ENCODE peak calls at places on chromosome 7, in seven cellular contexts. B is neural progenitor cell, G is heart left ventricle, S is HepG2, M is mammary epithelial cell, T is left ventricle myocardium inferior, U is OCI-LY7. K is an unnamed sample.

GRCh38 chr7:157470017-157470322 is 133.2 kb downstream of the DNAJB6 start:
- DNase-seq in B (no peak), M (no peak), G (no peak), S (no peak), T (no peak), U (no peak), K (no peak)

GRCh38 chr7:100676501-100677306 is 3.2 kb downstream of the GNB2 start:
- DNase-seq in U (no peak), S (no peak), G (no peak), M (no peak), B (no peak), T (peak; percentile 21), K (no peak)

GRCh38 chr7:108239501-108240225 is 109.5 kb upstream of the LAMB4 start:
- DNase-seq in M (no peak), B (peak; percentile 69), G (no peak), T (no peak), S (no peak), U (no peak), K (no peak)

GRCh38 chr7:110119883-110120581 is 970.9 kb upstream of the LRRN3 start:
- DNase-seq in B (no peak), M (peak; percentile 55), S (no peak), U (no peak), G (no peak), T (no peak), K (no peak)

GRCh38 chr7:50476953-50477625 is 26.9 kb upstream of the FIGNL1 start:
- DNase-seq in S (no peak), B (no peak), T (no peak), M (no peak), G (no peak), U (no peak), K (no peak)

GRCh38 chr7:17939111-17939669 is 1.1 kb downstream of the SNX13 start:
- DNase-seq in B (no peak), S (peak; percentile 16), U (peak; percentile 28), T (no peak), G (no peak), M (peak; percentile 66), K (peak; percentile 36)

GRCh38 chr7:98754041-98754479 is 115.8 kb downstream of the TMEM130 start:
- DNase-seq in M (no peak), G (no peak), U (peak; percentile 53), B (peak; percentile 70), S (no peak), T (no peak), K (no peak)

GRCh38 chr7:1169409-1170368 is 9.7 kb upstream of the ZFAND2A start:
- DNase-seq in T (peak; percentile 84), M (peak; percentile 57), G (peak; percentile 89), S (peak; percentile 83), U (peak; percentile 66), B (peak; percentile 75), K (peak; percentile 74)

GRCh38 chr7:23471090-23471859 is 984 bp upstream of the IGF2BP3 start:
- DNase-seq in B (peak; percentile 97), T (no peak), S (peak; percentile 83), G (no peak), U (peak; percentile 93), M (peak; percentile 46), K (no peak)

GRCh38 chr7:18117482-18117881 is 89.8 kb upstream of the PRPS1L1 start:
- DNase-seq in S (no peak), T (no peak), B (no peak), M (no peak), G (no peak), U (no peak), K (no peak)

GRCh38 chr7:91043924-91044660 is 220.1 kb upstream of the FZD1 start:
- DNase-seq in T (no peak), M (no peak), U (no peak), S (no peak), B (no peak), G (no peak), K (no peak)

GRCh38 chr7:114864278-114864677 is 57.6 kb upstream of the MDFIC start:
- DNase-seq in U (no peak), M (no peak), B (no peak), G (no peak), S (no peak), T (no peak), K (no peak)

GRCh38 chr7:134126126-134126525 is 1.0 kb upstream of the LRGUK start:
- DNase-seq in U (no peak), G (no peak), M (no peak), T (no peak), S (no peak), B (no peak), K (no peak)

GRCh38 chr7:41999736-42000283 is 237.2 kb downstream of the GLI3 start:
- DNase-seq in T (no peak), S (no peak), M (no peak), U (peak; percentile 24), B (no peak), G (no peak), K (no peak)

GRCh38 chr7:8184241-8184640 is 77.7 kb downstream of the ICA1 start:
- DNase-seq in G (no peak), T (no peak), U (no peak), B (no peak), M (no peak), S (no peak), K (no peak)

GRCh38 chr7:20238268-20238753 is 21.1 kb upstream of the MACC1 start:
- DNase-seq in B (no peak), U (no peak), M (no peak), T (no peak), G (no peak), S (no peak), K (no peak)
- H3K27ac ChIP-seq in B (no peak overlapping the region), U (no peak overlapping the region), M (peak overlapping the region; percentile 2), T (no peak overlapping the region), G (no peak overlapping the region), S (no peak overlapping the region), K (peak overlapping the region; percentile 32)

DNA sequence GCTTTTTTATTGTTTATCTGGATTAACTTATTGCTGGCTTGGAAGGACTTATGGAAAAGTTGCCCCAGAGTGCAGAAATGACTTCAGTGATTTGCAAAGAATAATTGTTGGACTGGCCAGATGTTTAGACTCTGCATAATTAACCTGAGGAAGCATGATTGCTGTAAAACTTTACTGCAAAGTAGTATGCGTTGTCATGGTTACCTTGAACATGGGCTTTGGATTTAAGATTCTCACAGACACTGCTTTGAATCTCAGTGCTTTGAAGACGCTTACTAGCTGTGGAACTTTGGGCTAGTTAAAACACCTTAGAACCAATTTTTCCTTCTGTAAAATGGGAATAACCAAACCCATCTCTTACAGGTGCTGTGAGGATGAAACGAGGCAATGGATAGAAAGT is 425.2 kb upstream of the GALNT17 start:
- DNase-seq in M (no peak), T (no peak), S (no peak), B (no peak), G (no peak), U (no peak), K (no peak)
- H3K4me1 ChIP-seq in M (peaks cover 19% of the 10 kb centered on the region), T (peaks cover 23% of the 10 kb centered on the region), S (no peaks in the 10 kb centered on the region), B (peaks cover 76% of the 10 kb centered on the region), G (peaks cover 16% of the 10 kb centered on the region), U (no peaks in the 10 kb centered on the region), K (peaks cover 5% of the 10 kb centered on the region)

DNA sequence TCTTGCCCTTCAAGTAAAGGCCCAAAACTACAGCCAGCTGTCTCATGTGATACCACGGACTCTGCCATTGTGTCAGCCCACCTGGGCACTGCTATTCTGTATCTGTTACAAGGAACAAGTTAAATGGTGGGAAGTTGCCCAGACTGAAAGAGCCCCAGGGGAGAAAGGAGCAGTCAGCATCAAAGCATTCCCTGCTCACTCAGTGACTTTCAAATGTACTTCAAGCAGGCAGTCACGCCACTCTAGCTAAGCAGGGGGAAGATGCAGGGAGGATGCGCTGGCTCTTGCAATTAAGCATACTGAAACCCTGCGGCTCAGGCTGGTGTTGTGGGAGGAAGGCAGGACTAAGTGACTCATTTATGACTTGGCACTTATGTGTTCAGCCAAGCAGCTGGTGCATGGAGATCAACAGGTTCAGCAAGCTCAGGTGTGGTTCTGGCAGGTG is 1249.6 kb downstream of the TYW1 start:
- DNase-seq in M (peak; percentile 5), U (no peak), S (no peak), G (no peak), T (no peak), B (peak; percentile 34), K (peak; percentile 21)
- H3K36me3 ChIP-seq in M (no peaks in the 10 kb centered on the region), U (no peaks in the 10 kb centered on the region), S (no peaks in the 10 kb centered on the region), G (no peaks in the 10 kb centered on the region), T (no peaks in the 10 kb centered on the region), B (no peaks in the 10 kb centered on the region), K (no peaks in the 10 kb centered on the region)

GRCh38 chr7:121042195-121042594 is 53.7 kb downstream of the CPED1 start:
- DNase-seq in B (no peak), S (no peak), M (no peak), T (no peak), G (no peak), U (no peak), K (no peak)

GRCh38 chr7:121039994-121040393 is 51.5 kb downstream of the CPED1 start:
- DNase-seq in U (no peak), G (no peak), M (no peak), S (no peak), T (no peak), B (no peak), K (no peak)

GRCh38 chr7:121042899-121043298 is 54.4 kb downstream of the CPED1 start:
- DNase-seq in G (no peak), T (no peak), U (no peak), B (no peak), M (no peak), S (no peak), K (no peak)

GRCh38 chr7:121043314-121044234 is 55.1 kb downstream of the CPED1 start:
- DNase-seq in M (no peak), T (no peak), S (no peak), U (no peak), B (no peak), G (no peak), K (no peak)

GRCh38 chr7:121041516-121042148 is 53.1 kb downstream of the CPED1 start:
- DNase-seq in G (no peak), B (no peak), S (no peak), M (no peak), T (no peak), U (no peak), K (no peak)
- H3K27ac ChIP-seq in G (peak overlapping the region; percentile 67), B (no peak overlapping the region), S (no peak overlapping the region), M (no peak overlapping the region), T (peak overlapping the region; percentile 78), U (no peak overlapping the region), K (peak overlapping the region; percentile 62)